ENCODE peak calls at places on chromosomes 2 and 18, in five cellular contexts. L is Karpas-422, T is lung, P is transverse colon, C is GM12878. I is an unnamed sample.

GRCh38 chr2:3481736-3482362 is 37.5 kb downstream of the ADI1 start:
- DNase-seq in L (no peak), T (no peak), P (no peak), C (no peak), I (no peak)

GRCh38 chr18:48530399-48531081 is 8.3 kb upstream of the CTIF start:
- DNase-seq in L (no peak), T (no peak), P (no peak), C (no peak), I (no peak)

GRCh38 chr18:8809514-8809913 is 104.2 kb downstream of the MTCL1 start:
- DNase-seq in L (no peak), T (no peak), P (no peak), C (no peak), I (no peak)

GRCh38 chr2:11744631-11745394 is 1.6 kb upstream of the LPIN1 start:
- DNase-seq in L (peak; percentile 83), T (peak; percentile 39), P (no peak), C (no peak), I (peak; percentile 13)

GRCh38 chr2:86703704-86704370 is 16.3 kb upstream of the RMND5A start:
- DNase-seq in L (no peak), T (no peak), P (peak; percentile 73), C (no peak), I (peak; percentile 94)

GRCh38 chr18:33664528-33664927 is 86.5 kb downstream of the ASXL3 start:
- DNase-seq in L (no peak), T (no peak), P (no peak), C (no peak), I (no peak)

GRCh38 chr2:64405476-64406406 is 48.2 kb upstream of the LGALSL start:
- DNase-seq in L (no peak), T (no peak), P (peak; percentile 19), C (no peak), I (peak; percentile 88)

GRCh38 chr18:63882333-63883141 is 5.0 kb upstream of the SERPINB2 start:
- DNase-seq in L (no peak), T (peak; percentile 53), P (no peak), C (no peak), I (no peak)

GRCh38 chr2:52955079-52955478 is 812.5 kb upstream of the CHAC2 start:
- DNase-seq in L (no peak), T (no peak), P (no peak), C (no peak), I (no peak)

GRCh38 chr2:1366546-1367134 is 46.6 kb upstream of the TPO start:
- DNase-seq in L (no peak), T (no peak), P (peak; percentile 18), C (no peak), I (no peak)

GRCh38 chr2:239548965-239549595 is 148.3 kb upstream of the HDAC4 start:
- DNase-seq in L (no peak), T (no peak), P (no peak), C (no peak), I (no peak)

GRCh38 chr2:20957745-20958144 is 86.1 kb downstream of the APOB start:
- DNase-seq in L (no peak), T (no peak), P (no peak), C (no peak), I (no peak)

DNA sequence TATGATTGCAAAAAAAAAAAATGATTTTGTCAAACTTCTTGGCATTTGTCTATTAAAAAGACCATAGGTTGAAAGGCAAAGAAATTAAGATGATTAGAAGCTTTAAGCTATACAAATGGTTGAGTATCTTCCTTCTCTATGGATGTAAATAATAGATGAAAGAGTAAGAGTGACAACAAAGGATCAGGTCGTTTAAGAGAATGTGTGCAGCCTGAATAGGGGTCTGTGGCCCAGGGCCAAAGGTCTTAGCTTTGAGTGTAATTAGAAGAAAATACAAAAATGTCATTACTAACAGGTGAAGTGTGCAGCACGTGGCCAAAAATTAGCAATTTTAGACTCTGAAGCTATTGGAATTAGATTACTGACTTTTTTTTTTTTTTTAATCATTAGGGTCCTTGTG is 122.4 kb downstream of the GREB1L start:
- DNase-seq in L (no peak), T (no peak), P (no peak), C (no peak), I (no peak)
- H3K4me3 ChIP-seq in L (no peak overlapping the region), T (no peak overlapping the region), P (no peak overlapping the region), C (no peak overlapping the region), I (no peak overlapping the region)

GRCh38 chr2:120886967-120887672 is 151.5 kb downstream of the GLI2 start:
- DNase-seq in L (no peak), T (no peak), P (no peak), C (no peak), I (no peak)
- H3K27ac ChIP-seq in L (no peak overlapping the region), T (no peak overlapping the region), P (no peak overlapping the region), C (no peak overlapping the region), I (no peak overlapping the region)

GRCh38 chr2:30164131-30164925 is 17.5 kb downstream of the YPEL5 start:
- DNase-seq in L (no peak), T (no peak), P (no peak), C (no peak), I (no peak)

GRCh38 chr2:30162821-30163220 is 16.0 kb downstream of the YPEL5 start:
- DNase-seq in L (no peak), T (no peak), P (no peak), C (no peak), I (no peak)

GRCh38 chr2:30165050-30165520 is 18.3 kb downstream of the YPEL5 start:
- DNase-seq in L (peak; percentile 94), T (peak; percentile 59), P (peak; percentile 46), C (peak; percentile 57), I (peak; percentile 83)

GRCh38 chr2:30159766-30160165 is 13.0 kb downstream of the YPEL5 start:
- DNase-seq in L (peak; percentile 67), T (no peak), P (no peak), C (no peak), I (no peak)

DNA sequence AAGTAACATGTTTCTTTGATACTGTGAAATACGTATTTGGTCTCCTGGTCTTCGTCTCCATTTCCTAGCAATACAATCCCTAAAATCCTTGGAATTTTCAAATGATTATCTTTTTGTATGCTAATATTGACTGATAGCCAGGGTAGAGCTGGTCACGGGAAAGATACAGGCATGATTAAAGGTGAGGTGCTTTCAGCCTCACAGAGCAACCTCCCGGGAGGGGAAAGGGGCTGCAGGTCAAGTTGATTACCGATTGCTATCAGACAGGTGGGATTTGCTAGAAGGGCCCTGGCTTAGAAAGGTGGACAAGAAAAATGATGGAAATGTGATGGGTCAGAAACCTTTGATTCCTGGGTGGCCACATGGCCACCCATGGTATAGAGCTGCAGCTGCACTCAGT is 15.1 kb downstream of the YPEL5 start:
- DNase-seq in L (no peak), T (no peak), P (no peak), C (no peak), I (no peak)
- H3K4me1 ChIP-seq in L (peaks cover 29% of the 10 kb centered on the region), T (peaks cover 3% of the 10 kb centered on the region), P (no peaks in the 10 kb centered on the region), C (peaks cover 3% of the 10 kb centered on the region), I (no peaks in the 10 kb centered on the region)

GRCh38 chr2:43139501-43139900 is 86.9 kb downstream of the ZFP36L2 start:
- DNase-seq in L (no peak), T (no peak), P (no peak), C (no peak), I (no peak)
- H3K4me3 ChIP-seq in L (no peak overlapping the region), T (no peak overlapping the region), P (no peak overlapping the region), C (no peak overlapping the region), I (no peak overlapping the region)

I was measured in small intestine.